ENCODE peak calls at places on chromosome 22, in five cellular contexts. Q, S, M, R and I are unnamed samples.

GRCh38 chr22:36318442-36318841 is 65.5 kb downstream of the APOL1 start:
- DNase-seq in R (no peak), Q (no peak), S (no peak), M (no peak), I (no peak)

GRCh38 chr22:21982338-21982965 is at the start of gene TOP3B:
- DNase-seq in M (peak), S (peak), R (peak), Q (peak), I (peak)

GRCh38 chr22:29308791-29309262 is 2.4 kb downstream of the GAS2L1 start:
- DNase-seq in Q (no peak), R (no peak), S (no peak), M (no peak), I (no peak)

GRCh38 chr22:19566599-19567382 is 42.6 kb upstream of the CLDN5 start:
- DNase-seq in Q (no peak), R (no peak), M (peak), S (no peak), I (no peak)

GRCh38 chr22:44378380-44378779 is 65.6 kb upstream of the SHISAL1 start:
- DNase-seq in Q (no peak), R (no peak), S (no peak), M (no peak), I (no peak)

GRCh38 chr22:36052505-36052941 is 23.9 kb upstream of the RBFOX2 start:
- DNase-seq in R (peak), Q (no peak), S (no peak), M (no peak), I (peak)

GRCh38 chr22:22156716-22157499 is 87.7 kb upstream of the VPREB1 start:
- DNase-seq in Q (no peak), M (no peak), S (peak), R (peak), I (peak)

GRCh38 chr22:27115816-27116256 is 458.4 kb downstream of the MIAT start:
- DNase-seq in M (no peak), Q (no peak), R (no peak), S (no peak), I (no peak)

GRCh38 chr22:48045369-48045768 is 1282.9 kb downstream of the TBC1D22A start:
- DNase-seq in S (no peak), Q (no peak), M (no peak), R (no peak), I (no peak)

GRCh38 chr22:35506259-35506570 is 34.4 kb upstream of the RASD2 start:
- DNase-seq in Q (no peak), M (no peak), R (no peak), S (no peak), I (no peak)

GRCh38 chr22:23215294-23216204 is 35.2 kb downstream of the BCR start:
- DNase-seq in R (no peak), Q (no peak), M (no peak), S (no peak), I (no peak)

GRCh38 chr22:25447689-25448434 is 116.6 kb upstream of the GRK3 start:
- DNase-seq in M (peak), R (peak), Q (peak), S (peak), I (peak)

GRCh38 chr22:42881982-42882656 is 25.0 kb upstream of the ARFGAP3 start:
- DNase-seq in Q (no peak), R (no peak), M (peak), S (no peak), I (peak)

GRCh38 chr22:37014835-37015586 is 4.2 kb downstream of the TST start:
- DNase-seq in M (no peak), R (no peak), Q (no peak), S (no peak), I (no peak)

GRCh38 chr22:42169055-42169469 is 38.5 kb upstream of the CYP2D6 start:
- DNase-seq in S (peak), Q (peak), M (peak), R (peak), I (peak)

GRCh38 chr22:49789289-49790141 is 38.2 kb downstream of the BRD1 start:
- DNase-seq in R (peak), S (no peak), Q (no peak), M (peak), I (no peak)

GRCh38 chr22:19448076-19448607 is 631 bp upstream of the C22orf39 start:
- DNase-seq in S (no peak), Q (no peak), M (no peak), R (no peak), I (peak)

GRCh38 chr22:48577014-48577690 is 1250.5 kb downstream of the BRD1 start:
- DNase-seq in R (no peak), M (no peak), S (peak), Q (no peak), I (no peak)

GRCh38 chr22:44519895-44520294 is 21.9 kb upstream of the RTL6 start:
- DNase-seq in R (no peak), S (no peak), Q (no peak), M (peak), I (no peak)

GRCh38 chr22:19619144-19620009 is 94.9 kb upstream of the SEPTIN5 start:
- DNase-seq in M (no peak), S (no peak), Q (no peak), R (no peak), I (no peak)

GRCh38 chr22:20552450-20552894 is 45.1 kb downstream of the MED15 start:
- DNase-seq in S (no peak), R (no peak), M (peak), Q (no peak), I (peak)

GRCh38 chr22:39534591-39535301 is 2.2 kb upstream of the RPS19BP1 start:
- DNase-seq in R (peak), Q (peak), M (peak), S (peak), I (peak)

GRCh38 chr22:38345782-38346181 is 28.5 kb upstream of the CSNK1E start:
- DNase-seq in Q (no peak), R (no peak), M (no peak), S (peak), I (peak)

GRCh38 chr22:20033045-20033706 is 12.3 kb downstream of the TANGO2 start:
- DNase-seq in M (peak), S (no peak), Q (no peak), R (no peak), I (no peak)

GRCh38 chr22:30044369-30044768 is 35.9 kb upstream of the HORMAD2 start:
- DNase-seq in M (no peak), S (no peak), Q (no peak), R (no peak), I (peak)

GRCh38 chr22:20128902-20129746 is 2.5 kb upstream of the ZDHHC8 start:
- DNase-seq in Q (no peak), S (peak), M (no peak), R (peak), I (peak)

GRCh38 chr22:38246046-38246658 is 26.7 kb downstream of the TMEM184B start:
- DNase-seq in M (no peak), R (no peak), S (no peak), Q (no peak), I (no peak)

GRCh38 chr22:34812631-34813030 is 253.3 kb upstream of the ISX start:
- DNase-seq in Q (no peak), S (no peak), R (no peak), M (no peak), I (no peak)